ENCODE peak calls at places on chromosomes 4 and X, in eight cellular contexts. A is CD8-positive, alpha-beta memory T cell; H is GM20000; S is choroid plexus epithelial cell; P is psoas muscle; N is stimulated activated CD8-positive, alpha-beta memory T cell treated with anti-CD3 and anti-CD28 coated beads, Interleukin-7, amount 100 ng/mL, for 24 hours; I is T-helper 2 cell; E is AG10803. L is an unnamed sample.
A peak's percentile ranks its signal among the peaks of the same experiment; 100 is the strongest.

GRCh38 chrX:150854856-150855255 is 43.6 kb downstream of the CD99L2 start:
- DNase-seq in A (no peak), H (no peak), S (no peak), P (no peak), N (no peak), I (no peak), E (no peak), L (no peak)

GRCh38 chr4:1748465-1748995 is 27.2 kb downstream of the TACC3 start:
- DNase-seq in A (peak; percentile 71), H (peak; percentile 96), S (peak; percentile 68), P (peak; percentile 67), N (peak; percentile 68), I (peak; percentile 77), E (peak; percentile 38), L (peak; percentile 81)

GRCh38 chr4:128354205-128354821 is 66.7 kb upstream of the PGRMC2 start:
- DNase-seq in A (no peak), H (no peak), S (peak; percentile 97), P (no peak), N (no peak), I (no peak), E (peak; percentile 99), L (no peak)

GRCh38 chrX:50812995-50813842 is 775 bp downstream of the SHROOM4 start:
- DNase-seq in A (no peak), H (no peak), S (peak; percentile 63), P (peak; percentile 30), N (no peak), I (peak; percentile 5), E (peak; percentile 59), L (peak; percentile 7)

GRCh38 chr4:106530816-106531215 is 162.2 kb upstream of the GIMD1 start:
- DNase-seq in A (no peak), H (no peak), S (no peak), P (no peak), N (no peak), I (no peak), E (peak; percentile 92), L (no peak)

GRCh38 chrX:37905436-37906147 is 58.2 kb upstream of the DYNLT3 start:
- DNase-seq in A (no peak), H (no peak), S (peak; percentile 63), P (no peak), N (no peak), I (peak; percentile 1), E (peak; percentile 0), L (peak; percentile 13)

GRCh38 chr4:169791064-169791463 is 33.3 kb upstream of the HPF1 start:
- DNase-seq in A (no peak), H (no peak), S (no peak), P (no peak), N (no peak), I (no peak), E (no peak), L (no peak)

GRCh38 chrX:37942170-37942569 is 64.2 kb upstream of the SYTL5 start:
- DNase-seq in A (no peak), H (no peak), S (no peak), P (no peak), N (no peak), I (no peak), E (no peak), L (no peak)

GRCh38 chr4:124710253-124710849 is 2.2 kb downstream of the ANKRD50 start:
- DNase-seq in A (no peak), H (no peak), S (peak; percentile 32), P (no peak), N (no peak), I (no peak), E (no peak), L (no peak)

GRCh38 chrX:21946925-21947641 is 6.6 kb downstream of the SMS start:
- DNase-seq in A (no peak), H (no peak), S (peak; percentile 45), P (no peak), N (no peak), I (no peak), E (peak; percentile 44), L (no peak)

GRCh38 chrX:57286507-57287251 is at the start of gene FAAH2:
- DNase-seq in A (peak; percentile 46), H (peak; percentile 19), S (no peak), P (no peak), N (peak; percentile 2), I (peak; percentile 77), E (no peak), L (no peak)

GRCh38 chr4:101730291-101731117 is 60.0 kb upstream of the BANK1 start:
- DNase-seq in A (peak; percentile 33), H (peak; percentile 31), S (peak; percentile 88), P (peak; percentile 47), N (peak; percentile 10), I (peak; percentile 53), E (peak; percentile 79), L (peak; percentile 0)

GRCh38 chr4:173415092-173415491 is 16.2 kb upstream of the SCRG1 start:
- DNase-seq in A (no peak), H (no peak), S (peak; percentile 27), P (no peak), N (no peak), I (no peak), E (no peak), L (no peak)

GRCh38 chrX:56729152-56729557 is at the start of gene NBDY:
- DNase-seq in A (peak; percentile 57), H (peak; percentile 10), S (peak; percentile 55), P (peak; percentile 16), N (no peak), I (peak; percentile 62), E (peak; percentile 25), L (no peak)

GRCh38 chrX:21412883-21413282 is 38.7 kb downstream of the CNKSR2 start:
- DNase-seq in A (no peak), H (no peak), S (peak; percentile 2), P (no peak), N (no peak), I (no peak), E (peak; percentile 46), L (no peak)

GRCh38 chr4:1982124-1983052 is 26.4 kb downstream of the NELFA start:
- DNase-seq in A (no peak), H (no peak), S (no peak), P (no peak), N (no peak), I (no peak), E (no peak), L (no peak)

GRCh38 chr4:33390977-33391376 is 2670.8 kb downstream of the PCDH7 start:
- DNase-seq in A (no peak), H (no peak), S (no peak), P (no peak), N (no peak), I (no peak), E (no peak), L (no peak)

GRCh38 chrX:10529344-10529743 is 91.0 kb downstream of the MID1 start:
- DNase-seq in A (no peak), H (no peak), S (no peak), P (no peak), N (no peak), I (no peak), E (peak; percentile 79), L (no peak)

GRCh38 chrX:68807818-68808217 is 21.0 kb upstream of the EFNB1 start:
- DNase-seq in A (no peak), H (no peak), S (peak; percentile 30), P (no peak), N (no peak), I (no peak), E (peak; percentile 12), L (no peak)

GRCh38 chr4:82561745-82562552 is at the start of gene TMEM150C:
- DNase-seq in A (no peak), H (peak; percentile 34), S (peak; percentile 6), P (peak; percentile 28), N (no peak), I (no peak), E (peak; percentile 6), L (peak; percentile 13)

GRCh38 chrX:45712067-45712466 is 511.4 kb upstream of the DIPK2B start:
- DNase-seq in A (no peak), H (no peak), S (peak; percentile 29), P (no peak), N (no peak), I (no peak), E (peak; percentile 80), L (no peak)

GRCh38 chr4:55661398-55662056 is 25.4 kb upstream of the NMU start:
- DNase-seq in A (no peak), H (no peak), S (no peak), P (no peak), N (no peak), I (no peak), E (no peak), L (no peak)

GRCh38 chr4:18020671-18021469 is 685 bp downstream of the LCORL start:
- DNase-seq in A (peak; percentile 45), H (peak; percentile 68), S (peak; percentile 84), P (peak; percentile 71), N (peak; percentile 18), I (peak; percentile 65), E (peak; percentile 80), L (peak; percentile 35)

GRCh38 chr4:68451246-68452211 is 4.3 kb downstream of the TMPRSS11E start:
- DNase-seq in A (no peak), H (no peak), S (no peak), P (no peak), N (no peak), I (no peak), E (no peak), L (no peak)

GRCh38 chrX:148574247-148574973 is 74.0 kb downstream of the AFF2 start:
- DNase-seq in A (no peak), H (no peak), S (no peak), P (no peak), N (no peak), I (no peak), E (peak; percentile 13), L (no peak)

GRCh38 chr4:5112333-5112732 is 61.1 kb downstream of the STK32B start:
- DNase-seq in A (no peak), H (no peak), S (no peak), P (no peak), N (no peak), I (no peak), E (no peak), L (no peak)

GRCh38 chrX:55161581-55161980 is 58.6 kb upstream of the PAGE5 start:
- DNase-seq in A (no peak), H (no peak), S (no peak), P (no peak), N (no peak), I (peak; percentile 1), E (peak; percentile 1), L (no peak)

GRCh38 chr4:186037692-186038658 is 31.0 kb upstream of the TLR3 start:
- DNase-seq in A (no peak), H (peak; percentile 66), S (peak; percentile 95), P (no peak), N (no peak), I (peak; percentile 47), E (peak; percentile 83), L (no peak)

GRCh38 chrX:5644786-5645185 is 583.9 kb downstream of the NLGN4X start:
- DNase-seq in A (no peak), H (no peak), S (no peak), P (no peak), N (no peak), I (no peak), E (no peak), L (no peak)

GRCh38 chr4:2698951-2699505 is 57.1 kb downstream of the TNIP2 start:
- DNase-seq in A (no peak), H (no peak), S (no peak), P (no peak), N (no peak), I (no peak), E (no peak), L (no peak)

GRCh38 chr4:149980941-149981340 is 97.3 kb upstream of the DCLK2 start:
- DNase-seq in A (peak; percentile 12), H (peak; percentile 51), S (peak; percentile 78), P (peak; percentile 21), N (peak; percentile 11), I (peak; percentile 58), E (peak; percentile 56), L (no peak)

GRCh38 chr4:29277381-29277780 is 1442.8 kb upstream of the PCDH7 start:
- DNase-seq in A (no peak), H (no peak), S (peak; percentile 21), P (no peak), N (no peak), I (no peak), E (no peak), L (no peak)

GRCh38 chr4:22356996-22357596 is 158.8 kb downstream of the ADGRA3 start:
- DNase-seq in A (peak; percentile 1), H (peak; percentile 10), S (peak; percentile 66), P (no peak), N (no peak), I (peak; percentile 11), E (peak; percentile 15), L (no peak)

GRCh38 chrX:131812847-131813825 is 210.0 kb upstream of the STK26 start:
- DNase-seq in A (peak; percentile 94), H (peak; percentile 59), S (no peak), P (peak; percentile 66), N (no peak), I (peak; percentile 82), E (peak; percentile 58), L (peak; percentile 28)

L was measured in hypothalamus.